ENCODE peak calls at places on chromosomes 6 and 20, in four cellular contexts. One of them, this sample, is unnamed.

GRCh38 chr20:20201124-20201523 is 148.8 kb downstream of the CFAP61 start:
- DNase-seq in mammary epithelial cell: no peak
- DNase-seq in fibroblast of lung: no peak
- DNase-seq in IMR-90: no peak
- DNase-seq in this sample: no peak

GRCh38 chr6:62371840-62372239 is 85.8 kb upstream of the KHDRBS2 start:
- DNase-seq in fibroblast of lung: no peak
- DNase-seq in mammary epithelial cell: no peak
- DNase-seq in IMR-90: no peak
- DNase-seq in this sample: no peak

GRCh38 chr20:24813936-24814335 is 135.1 kb upstream of the CST7 start:
- DNase-seq in IMR-90: no peak
- DNase-seq in mammary epithelial cell: no peak
- DNase-seq in fibroblast of lung: no peak
- DNase-seq in this sample: peak

GRCh38 chr6:391559-392440 is at the start of gene IRF4:
- DNase-seq in mammary epithelial cell: no peak
- DNase-seq in IMR-90: no peak
- DNase-seq in fibroblast of lung: no peak
- DNase-seq in this sample: peak

GRCh38 chr20:38730167-38730988 is 6.1 kb downstream of the SLC32A1 start:
- DNase-seq in mammary epithelial cell: no peak
- DNase-seq in IMR-90: no peak
- DNase-seq in fibroblast of lung: no peak
- DNase-seq in this sample: no peak

GRCh38 chr20:16476032-16476431 is 97.2 kb downstream of the KIF16B start:
- DNase-seq in fibroblast of lung: peak
- DNase-seq in IMR-90: peak
- DNase-seq in mammary epithelial cell: peak
- DNase-seq in this sample: peak

GRCh38 chr6:3281669-3282460 is 23.1 kb downstream of the PSMG4 start:
- DNase-seq in fibroblast of lung: peak
- DNase-seq in mammary epithelial cell: peak
- DNase-seq in IMR-90: peak
- DNase-seq in this sample: peak

GRCh38 chr20:48621256-48622078 is 206.3 kb downstream of the PREX1 start:
- DNase-seq in IMR-90: peak
- DNase-seq in mammary epithelial cell: peak
- DNase-seq in fibroblast of lung: peak
- DNase-seq in this sample: peak

GRCh38 chr6:127348046-127348661 is 4.7 kb upstream of the ECHDC1 start:
- DNase-seq in fibroblast of lung: no peak
- DNase-seq in mammary epithelial cell: no peak
- DNase-seq in IMR-90: no peak
- DNase-seq in this sample: no peak

GRCh38 chr6:75204222-75204958 is 1.5 kb downstream of the COL12A1 start:
- DNase-seq in fibroblast of lung: peak
- DNase-seq in IMR-90: peak
- DNase-seq in mammary epithelial cell: peak
- DNase-seq in this sample: peak
- H2AFZ ChIP-seq in fibroblast of lung: no peak
- H2AFZ ChIP-seq in IMR-90: peak
- H2AFZ ChIP-seq in mammary epithelial cell: peak
- H2AFZ ChIP-seq in this sample: peak

GRCh38 chr20:62208061-62208804 is 11.8 kb downstream of the HRH3 start:
- DNase-seq in mammary epithelial cell: no peak
- DNase-seq in fibroblast of lung: no peak
- DNase-seq in IMR-90: no peak
- DNase-seq in this sample: peak
- H2AFZ ChIP-seq in mammary epithelial cell: no peak
- H2AFZ ChIP-seq in fibroblast of lung: no peak
- H2AFZ ChIP-seq in IMR-90: no peak
- H2AFZ ChIP-seq in this sample: no peak

GRCh38 chr20:45218133-45218532 is 3.0 kb upstream of the SEMG2 start:
- DNase-seq in mammary epithelial cell: peak
- DNase-seq in IMR-90: no peak
- DNase-seq in fibroblast of lung: no peak
- DNase-seq in this sample: no peak

GRCh38 chr20:45218636-45219035 is 2.5 kb upstream of the SEMG2 start:
- DNase-seq in fibroblast of lung: no peak
- DNase-seq in IMR-90: no peak
- DNase-seq in mammary epithelial cell: no peak
- DNase-seq in this sample: no peak

GRCh38 chr20:45221076-45221475 is at the start of gene SEMG2:
- DNase-seq in mammary epithelial cell: no peak
- DNase-seq in fibroblast of lung: no peak
- DNase-seq in IMR-90: no peak
- DNase-seq in this sample: no peak

GRCh38 chr20:45226287-45226686 is 5.1 kb downstream of the SEMG2 start:
- DNase-seq in mammary epithelial cell: no peak
- DNase-seq in IMR-90: no peak
- DNase-seq in fibroblast of lung: no peak
- DNase-seq in this sample: no peak

DNA sequence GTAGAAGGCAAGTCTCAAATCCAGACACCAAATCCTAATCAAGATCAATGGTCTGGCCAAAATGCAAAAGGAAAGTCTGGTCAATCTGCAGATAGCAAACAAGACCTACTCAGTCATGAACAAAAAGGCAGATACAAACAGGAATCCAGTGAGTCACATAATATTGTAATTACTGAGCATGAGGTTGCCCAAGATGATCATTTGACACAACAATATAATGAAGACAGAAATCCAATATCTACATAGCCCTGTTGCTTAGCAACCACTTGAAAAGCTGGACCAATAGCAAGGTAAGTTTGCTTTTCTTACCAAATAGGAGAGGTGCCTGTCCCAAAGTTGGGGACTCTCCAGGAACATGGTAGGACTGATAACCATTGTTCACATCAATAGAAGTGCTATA is 2.0 kb downstream of the SEMG2 start:
- DNase-seq in mammary epithelial cell: no peak
- DNase-seq in IMR-90: no peak
- DNase-seq in fibroblast of lung: no peak
- DNase-seq in this sample: no peak
- H2AFZ ChIP-seq in mammary epithelial cell: no peak
- H2AFZ ChIP-seq in IMR-90: no peak
- H2AFZ ChIP-seq in fibroblast of lung: no peak
- H2AFZ ChIP-seq in this sample: no peak

DNA sequence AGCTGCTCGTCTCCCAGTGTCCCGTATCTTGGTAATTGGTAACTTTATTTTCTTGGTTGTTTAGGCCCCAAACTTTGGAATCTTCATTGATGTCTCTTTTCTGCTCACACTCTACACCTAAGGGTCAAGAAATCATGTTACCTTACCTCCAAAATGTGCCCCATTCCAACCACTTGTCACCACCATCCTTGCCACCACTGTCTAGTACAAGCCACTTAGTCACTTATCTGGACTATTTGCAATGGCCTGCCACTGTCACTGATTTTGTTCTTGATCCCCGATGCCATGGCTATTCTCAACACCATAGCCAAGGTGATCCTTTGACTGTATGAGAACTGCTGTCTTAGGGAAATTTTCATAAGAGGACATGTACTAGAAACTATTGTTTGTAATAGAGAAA is 46.0 kb upstream of the SLC22A16 start:
- DNase-seq in mammary epithelial cell: no peak
- DNase-seq in fibroblast of lung: no peak
- DNase-seq in IMR-90: no peak
- DNase-seq in this sample: no peak
- H2AFZ ChIP-seq in mammary epithelial cell: no peak
- H2AFZ ChIP-seq in fibroblast of lung: no peak
- H2AFZ ChIP-seq in IMR-90: no peak
- H2AFZ ChIP-seq in this sample: no peak

DNA sequence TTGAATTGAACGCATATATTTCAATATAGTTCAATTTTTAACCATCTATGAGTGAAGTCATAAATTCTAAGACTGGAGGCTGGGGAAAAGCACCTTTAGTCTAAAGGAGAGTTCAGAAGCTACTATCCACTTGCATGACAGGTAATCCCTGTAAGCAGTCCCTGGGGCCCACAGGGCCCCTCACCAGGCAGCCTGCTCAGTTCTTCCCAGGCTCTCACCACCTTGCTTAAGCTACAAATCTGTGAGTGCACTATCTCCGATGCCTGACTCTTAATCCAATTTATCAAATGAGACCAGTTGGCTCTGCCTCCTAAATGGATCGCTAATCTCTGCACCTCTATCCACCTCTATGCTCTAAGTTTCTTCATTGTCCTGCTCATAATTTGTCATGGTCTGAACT is 413.8 kb downstream of the PTPRT start:
- DNase-seq in fibroblast of lung: no peak
- DNase-seq in mammary epithelial cell: no peak
- DNase-seq in IMR-90: no peak
- DNase-seq in this sample: no peak
- H2AFZ ChIP-seq in fibroblast of lung: no peak
- H2AFZ ChIP-seq in mammary epithelial cell: no peak
- H2AFZ ChIP-seq in IMR-90: no peak
- H2AFZ ChIP-seq in this sample: no peak

GRCh38 chr6:135996668-135997067 is 145.2 kb downstream of the PDE7B start:
- DNase-seq in IMR-90: no peak
- DNase-seq in mammary epithelial cell: no peak
- DNase-seq in fibroblast of lung: no peak
- DNase-seq in this sample: no peak
- H2AFZ ChIP-seq in IMR-90: no peak
- H2AFZ ChIP-seq in mammary epithelial cell: no peak
- H2AFZ ChIP-seq in fibroblast of lung: no peak
- H2AFZ ChIP-seq in this sample: no peak

GRCh38 chr6:104954091-104954797 is 2.7 kb upstream of the LIN28B start:
- DNase-seq in mammary epithelial cell: no peak
- DNase-seq in fibroblast of lung: no peak
- DNase-seq in IMR-90: no peak
- DNase-seq in this sample: no peak

GRCh38 chr6:104955491-104955890 is 1.4 kb upstream of the LIN28B start:
- DNase-seq in IMR-90: no peak
- DNase-seq in mammary epithelial cell: no peak
- DNase-seq in fibroblast of lung: no peak
- DNase-seq in this sample: no peak

GRCh38 chr6:104951677-104952076 is 5.2 kb upstream of the LIN28B start:
- DNase-seq in mammary epithelial cell: no peak
- DNase-seq in IMR-90: no peak
- DNase-seq in fibroblast of lung: no peak
- DNase-seq in this sample: no peak

GRCh38 chr6:104953410-104953953 is 3.4 kb upstream of the LIN28B start:
- DNase-seq in mammary epithelial cell: no peak
- DNase-seq in fibroblast of lung: no peak
- DNase-seq in IMR-90: no peak
- DNase-seq in this sample: no peak

GRCh38 chr6:104952911-104953409 is 3.9 kb upstream of the LIN28B start:
- DNase-seq in IMR-90: no peak
- DNase-seq in fibroblast of lung: no peak
- DNase-seq in mammary epithelial cell: no peak
- DNase-seq in this sample: no peak
- H2AFZ ChIP-seq in IMR-90: no peak
- H2AFZ ChIP-seq in fibroblast of lung: no peak
- H2AFZ ChIP-seq in mammary epithelial cell: no peak
- H2AFZ ChIP-seq in this sample: no peak

GRCh38 chr6:85401186-85402062 is 48.5 kb upstream of the NT5E start:
- DNase-seq in mammary epithelial cell: no peak
- DNase-seq in IMR-90: no peak
- DNase-seq in fibroblast of lung: no peak
- DNase-seq in this sample: no peak

GRCh38 chr6:85403331-85404015 is 46.4 kb upstream of the NT5E start:
- DNase-seq in mammary epithelial cell: peak
- DNase-seq in IMR-90: peak
- DNase-seq in fibroblast of lung: peak
- DNase-seq in this sample: peak

GRCh38 chr6:85400331-85400730 is 49.6 kb upstream of the NT5E start:
- DNase-seq in IMR-90: no peak
- DNase-seq in mammary epithelial cell: no peak
- DNase-seq in fibroblast of lung: no peak
- DNase-seq in this sample: no peak

GRCh38 chr6:85402922-85403321 is 47.0 kb upstream of the NT5E start:
- DNase-seq in IMR-90: no peak
- DNase-seq in fibroblast of lung: no peak
- DNase-seq in mammary epithelial cell: peak
- DNase-seq in this sample: no peak

DNA sequence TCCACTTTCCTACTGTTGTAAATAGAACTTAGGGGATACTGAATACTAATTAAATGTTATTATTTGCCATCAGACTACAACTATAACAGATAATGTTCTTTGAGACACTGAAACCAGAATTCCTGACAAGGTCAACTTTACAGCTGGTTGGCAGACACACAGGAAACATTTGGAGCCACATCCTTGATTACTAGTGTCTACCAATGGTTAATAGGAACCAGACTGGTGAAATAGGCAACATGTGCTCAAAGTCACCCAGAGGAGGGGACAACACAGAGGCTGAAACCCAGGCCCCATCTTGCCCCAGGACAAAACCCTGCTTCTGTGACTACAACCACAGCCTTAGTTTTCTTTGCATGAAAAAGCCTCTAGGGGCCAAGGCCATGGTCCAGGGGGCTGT is 47.8 kb upstream of the NT5E start:
- DNase-seq in fibroblast of lung: no peak
- DNase-seq in mammary epithelial cell: no peak
- DNase-seq in IMR-90: no peak
- DNase-seq in this sample: no peak
- H2AFZ ChIP-seq in fibroblast of lung: no peak
- H2AFZ ChIP-seq in mammary epithelial cell: no peak
- H2AFZ ChIP-seq in IMR-90: peak
- H2AFZ ChIP-seq in this sample: peak

GRCh38 chr20:21862224-21862927 is 156.9 kb downstream of the PAX1 start:
- DNase-seq in mammary epithelial cell: no peak
- DNase-seq in fibroblast of lung: no peak
- DNase-seq in IMR-90: no peak
- DNase-seq in this sample: no peak
- H2AFZ ChIP-seq in mammary epithelial cell: no peak
- H2AFZ ChIP-seq in fibroblast of lung: no peak
- H2AFZ ChIP-seq in IMR-90: no peak
- H2AFZ ChIP-seq in this sample: no peak